ENCODE peak calls at places on chromosome 18, in eight cellular contexts. F is fibroblast of mammary gland; S is ovary; C is stimulated activated CD8-positive, alpha-beta memory T cell treated with anti-CD3 and anti-CD28 coated beads, Interleukin-4, amount 100 ng/mL, for 24 hours; T is GDM1; P is activated T-cell treated with anti-CD3 and anti-CD28 coated beads, Interleukin-2, amount 50 U/mL, for 72 hours; W is AG09309; J is dorsolateral prefrontal cortex. N is an unnamed sample.

GRCh38 chr18:8754995-8755955 is 49.9 kb downstream of the MTCL1 start:
- DNase-seq in F (peak; percentile 77), S (no peak), C (peak; percentile 7), T (no peak), P (peak; percentile 19), W (no peak), J (no peak), N (no peak)

GRCh38 chr18:57502624-57503023 is 67.5 kb downstream of the ONECUT2 start:
- DNase-seq in F (no peak), S (no peak), C (no peak), T (no peak), P (no peak), W (no peak), J (no peak), N (no peak)

GRCh38 chr18:56988022-56988421 is 158.9 kb upstream of the BOD1L2 start:
- DNase-seq in F (no peak), S (no peak), C (no peak), T (no peak), P (no peak), W (no peak), J (no peak), N (no peak)

GRCh38 chr18:28062446-28062845 is 114.5 kb downstream of the CDH2 start:
- DNase-seq in F (peak; percentile 16), S (no peak), C (no peak), T (no peak), P (no peak), W (peak; percentile 63), J (no peak), N (no peak)

GRCh38 chr18:48345596-48345995 is 63.6 kb downstream of the ZBTB7C start:
- DNase-seq in F (peak; percentile 34), S (no peak), C (no peak), T (no peak), P (no peak), W (no peak), J (no peak), N (no peak)

GRCh38 chr18:76908277-76908676 is 85.9 kb downstream of the ZNF236 start:
- DNase-seq in F (no peak), S (no peak), C (no peak), T (no peak), P (no peak), W (no peak), J (no peak), N (no peak)

GRCh38 chr18:30748541-30748940 is 294.0 kb downstream of the DSC3 start:
- DNase-seq in F (no peak), S (no peak), C (no peak), T (no peak), P (no peak), W (no peak), J (no peak), N (no peak)

GRCh38 chr18:7974200-7974874 is 407.2 kb downstream of the PTPRM start:
- DNase-seq in F (no peak), S (no peak), C (no peak), T (no peak), P (no peak), W (no peak), J (no peak), N (no peak)

GRCh38 chr18:39389800-39390379 is 1824.3 kb upstream of the CELF4 start:
- DNase-seq in F (no peak), S (no peak), C (no peak), T (no peak), P (no peak), W (no peak), J (no peak), N (no peak)

GRCh38 chr18:51051105-51051712 is 21.2 kb downstream of the SMAD4 start:
- DNase-seq in F (peak; percentile 73), S (no peak), C (no peak), T (no peak), P (no peak), W (no peak), J (no peak), N (no peak)

GRCh38 chr18:21997207-21998143 is 171.9 kb upstream of the GATA6 start:
- DNase-seq in F (peak; percentile 53), S (no peak), C (no peak), T (peak; percentile 47), P (peak; percentile 6), W (no peak), J (no peak), N (no peak)

GRCh38 chr18:56085561-56085960 is 497.6 kb upstream of the TCF4 start:
- DNase-seq in F (peak; percentile 96), S (no peak), C (no peak), T (no peak), P (no peak), W (peak; percentile 76), J (no peak), N (no peak)

GRCh38 chr18:26863122-26863879 is 2.2 kb downstream of the AQP4 start:
- DNase-seq in F (no peak), S (peak; percentile 67), C (no peak), T (no peak), P (no peak), W (no peak), J (peak; percentile 86), N (no peak)

GRCh38 chr18:80227472-80227871 is 19.8 kb downstream of the PARD6G start:
- DNase-seq in F (no peak), S (no peak), C (no peak), T (no peak), P (no peak), W (no peak), J (no peak), N (no peak)

GRCh38 chr18:52605345-52605744 is 265.3 kb downstream of the DCC start:
- DNase-seq in F (no peak), S (no peak), C (no peak), T (no peak), P (no peak), W (no peak), J (no peak), N (no peak)

GRCh38 chr18:58076052-58076451 is 32.0 kb downstream of the NEDD4L start:
- DNase-seq in F (peak; percentile 8), S (no peak), C (no peak), T (no peak), P (no peak), W (no peak), J (no peak), N (no peak)

GRCh38 chr18:65206551-65207260 is 544.1 kb upstream of the CDH7 start:
- DNase-seq in F (no peak), S (no peak), C (no peak), T (no peak), P (no peak), W (no peak), J (no peak), N (no peak)

GRCh38 chr18:23673725-23674124 is 11.0 kb upstream of the ANKRD29 start:
- DNase-seq in F (no peak), S (no peak), C (no peak), T (no peak), P (no peak), W (no peak), J (no peak), N (no peak)

GRCh38 chr18:56709463-56709862 is 58.3 kb downstream of the WDR7 start:
- DNase-seq in F (peak; percentile 92), S (no peak), C (no peak), T (no peak), P (peak; percentile 41), W (peak; percentile 52), J (no peak), N (no peak)

GRCh38 chr18:46338213-46338612 is 234.0 kb downstream of the HAUS1 start:
- DNase-seq in F (no peak), S (no peak), C (no peak), T (no peak), P (no peak), W (no peak), J (no peak), N (no peak)

GRCh38 chr18:44715245-44715644 is 34.6 kb downstream of the SETBP1 start:
- DNase-seq in F (peak; percentile 79), S (no peak), C (no peak), T (no peak), P (no peak), W (peak; percentile 94), J (no peak), N (no peak)

GRCh38 chr18:57786038-57786437 is 17.1 kb downstream of the ATP8B1 start:
- DNase-seq in F (no peak), S (no peak), C (no peak), T (no peak), P (no peak), W (no peak), J (no peak), N (no peak)

GRCh38 chr18:6866552-6866951 is 137.0 kb downstream of the ARHGAP28 start:
- DNase-seq in F (no peak), S (no peak), C (no peak), T (no peak), P (no peak), W (no peak), J (no peak), N (no peak)